ENCODE peak calls at places on chromosomes 7 and 10, in four cellular contexts. One of them, this sample, is unnamed.

GRCh38 chr7:49403844-49404243 is 369.6 kb upstream of the VWC2 start:
- DNase-seq in astrocyte: no peak
- DNase-seq in ovary: no peak
- DNase-seq in HL-60: no peak
- DNase-seq in this sample: no peak

GRCh38 chr10:70903262-70903921 is 15.0 kb upstream of the PCBD1 start:
- DNase-seq in astrocyte: no peak
- DNase-seq in ovary: peak
- DNase-seq in HL-60: peak
- DNase-seq in this sample: no peak

GRCh38 chr10:119253433-119254174 is 46.2 kb downstream of the GRK5 start:
- DNase-seq in astrocyte: peak
- DNase-seq in ovary: peak
- DNase-seq in HL-60: no peak
- DNase-seq in this sample: peak

GRCh38 chr10:113283189-113283588 is 269.7 kb upstream of the HABP2 start:
- DNase-seq in astrocyte: no peak
- DNase-seq in ovary: no peak
- DNase-seq in HL-60: no peak
- DNase-seq in this sample: no peak

GRCh38 chr7:128108641-128109423 is 77.6 kb upstream of the LRRC4 start:
- DNase-seq in astrocyte: no peak
- DNase-seq in ovary: no peak
- DNase-seq in HL-60: peak
- DNase-seq in this sample: no peak

GRCh38 chr7:6160191-6160623 is 112.2 kb downstream of the CYTH3 start:
- DNase-seq in astrocyte: peak
- DNase-seq in ovary: peak
- DNase-seq in HL-60: no peak
- DNase-seq in this sample: no peak

GRCh38 chr10:74433993-74434392 is 283.0 kb downstream of the ADK start:
- DNase-seq in astrocyte: peak
- DNase-seq in ovary: no peak
- DNase-seq in HL-60: no peak
- DNase-seq in this sample: no peak

GRCh38 chr10:69939481-69939880 is 113.2 kb upstream of the MACROH2A2 start:
- DNase-seq in astrocyte: no peak
- DNase-seq in ovary: no peak
- DNase-seq in HL-60: no peak
- DNase-seq in this sample: no peak

GRCh38 chr7:46153583-46153950 is 232.5 kb upstream of the IGFBP3 start:
- DNase-seq in astrocyte: no peak
- DNase-seq in ovary: no peak
- DNase-seq in HL-60: no peak
- DNase-seq in this sample: no peak

GRCh38 chr7:65892832-65893231 is 20.0 kb downstream of the VKORC1L1 start:
- DNase-seq in astrocyte: no peak
- DNase-seq in ovary: no peak
- DNase-seq in HL-60: no peak
- DNase-seq in this sample: no peak

GRCh38 chr7:42671627-42672026 is 240.2 kb downstream of the C7orf25 start:
- DNase-seq in astrocyte: peak
- DNase-seq in ovary: no peak
- DNase-seq in HL-60: no peak
- DNase-seq in this sample: no peak

GRCh38 chr7:43905209-43905946 is 1.0 kb downstream of the URGCP start:
- DNase-seq in astrocyte: no peak
- DNase-seq in ovary: no peak
- DNase-seq in HL-60: no peak
- DNase-seq in this sample: no peak

GRCh38 chr7:43902542-43903054 is 3.8 kb downstream of the URGCP start:
- DNase-seq in astrocyte: no peak
- DNase-seq in ovary: no peak
- DNase-seq in HL-60: no peak
- DNase-seq in this sample: no peak

GRCh38 chr7:43904533-43905208 is 1.7 kb downstream of the URGCP start:
- DNase-seq in astrocyte: peak
- DNase-seq in ovary: no peak
- DNase-seq in HL-60: no peak
- DNase-seq in this sample: no peak

GRCh38 chr7:43905954-43906326 is 456 bp downstream of the URGCP start:
- DNase-seq in astrocyte: peak
- DNase-seq in ovary: peak
- DNase-seq in HL-60: peak
- DNase-seq in this sample: no peak

DNA sequence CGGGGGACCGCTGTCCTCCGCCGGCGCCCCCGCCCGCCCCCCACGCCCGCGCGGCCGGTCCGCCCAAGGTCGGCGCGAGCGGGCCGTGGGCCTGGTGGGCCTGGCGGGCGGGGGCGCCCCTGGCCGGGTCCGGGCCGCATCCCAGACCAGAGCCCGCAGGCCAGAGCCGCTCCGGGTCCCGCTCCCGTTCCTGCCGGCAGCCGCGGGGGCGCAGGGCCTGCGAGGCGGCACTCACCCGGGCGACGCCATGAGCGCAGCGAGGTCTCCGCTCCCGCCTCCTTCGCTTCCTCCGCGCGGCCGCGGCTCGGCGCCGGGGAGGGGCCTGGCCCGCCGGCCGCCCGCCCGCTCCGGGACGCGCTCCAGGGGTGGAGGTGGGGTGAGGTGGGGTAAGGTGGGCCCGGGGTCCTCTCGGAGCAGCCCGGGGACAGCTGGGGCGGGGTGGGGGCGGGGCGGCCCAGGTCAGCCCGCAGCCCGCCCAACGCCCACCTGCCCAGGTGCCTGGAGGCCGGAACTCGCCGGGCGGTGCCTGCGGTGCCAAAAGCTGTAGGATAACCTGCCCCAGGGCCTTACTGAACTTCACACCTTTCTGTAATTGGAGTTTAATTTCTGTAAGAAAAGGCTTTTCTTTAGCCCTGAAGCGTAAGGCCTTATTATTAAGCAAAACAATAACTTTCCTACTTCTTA is at the start of gene URGCP:
- DNase-seq in astrocyte: peak
- DNase-seq in ovary: peak
- DNase-seq in HL-60: peak
- DNase-seq in this sample: peak
- TF ChIP-seq CTCF in astrocyte: no peak
- TF ChIP-seq CTCF in ovary: no peak
- TF ChIP-seq CTCF in HL-60: no peak
- TF ChIP-seq CTCF in this sample: no peak

GRCh38 chr7:44922351-44922694 is 37.0 kb upstream of the PURB start:
- DNase-seq in astrocyte: no peak
- DNase-seq in ovary: no peak
- DNase-seq in HL-60: no peak
- DNase-seq in this sample: no peak
- TF ChIP-seq CTCF in astrocyte: no peak
- TF ChIP-seq CTCF in ovary: no peak
- TF ChIP-seq CTCF in HL-60: no peak
- TF ChIP-seq CTCF in this sample: no peak

GRCh38 chr10:4343091-4343490 is 482.9 kb upstream of the AKR1E2 start:
- DNase-seq in astrocyte: no peak
- DNase-seq in ovary: no peak
- DNase-seq in HL-60: no peak
- DNase-seq in this sample: no peak

GRCh38 chr10:4343798-4344370 is 482.1 kb upstream of the AKR1E2 start:
- DNase-seq in astrocyte: peak
- DNase-seq in ovary: no peak
- DNase-seq in HL-60: no peak
- DNase-seq in this sample: no peak

GRCh38 chr10:4346257-4346656 is 479.8 kb upstream of the AKR1E2 start:
- DNase-seq in astrocyte: no peak
- DNase-seq in ovary: no peak
- DNase-seq in HL-60: no peak
- DNase-seq in this sample: no peak

GRCh38 chr10:4345842-4346241 is 480.2 kb upstream of the AKR1E2 start:
- DNase-seq in astrocyte: no peak
- DNase-seq in ovary: no peak
- DNase-seq in HL-60: no peak
- DNase-seq in this sample: no peak

GRCh38 chr10:4344544-4344994 is 481.4 kb upstream of the AKR1E2 start:
- DNase-seq in astrocyte: peak
- DNase-seq in ovary: no peak
- DNase-seq in HL-60: no peak
- DNase-seq in this sample: peak
- TF ChIP-seq CTCF in astrocyte: peak
- TF ChIP-seq CTCF in ovary: no peak
- TF ChIP-seq CTCF in HL-60: no peak
- TF ChIP-seq CTCF in this sample: peak

GRCh38 chr10:102714621-102715455 is at the start of gene SFXN2:
- DNase-seq in astrocyte: no peak
- DNase-seq in ovary: no peak
- DNase-seq in HL-60: peak
- DNase-seq in this sample: no peak

GRCh38 chr10:102712089-102712488 is 2.1 kb downstream of the ARL3 start:
- DNase-seq in astrocyte: no peak
- DNase-seq in ovary: no peak
- DNase-seq in HL-60: no peak
- DNase-seq in this sample: no peak

GRCh38 chr10:102712843-102713242 is 1.4 kb downstream of the ARL3 start:
- DNase-seq in astrocyte: no peak
- DNase-seq in ovary: no peak
- DNase-seq in HL-60: no peak
- DNase-seq in this sample: no peak

GRCh38 chr10:102713814-102714620 is at the start of gene ARL3:
- DNase-seq in astrocyte: peak
- DNase-seq in ovary: peak
- DNase-seq in HL-60: peak
- DNase-seq in this sample: peak

GRCh38 chr10:102713483-102713813 is 749 bp downstream of the ARL3 start:
- DNase-seq in astrocyte: peak
- DNase-seq in ovary: no peak
- DNase-seq in HL-60: no peak
- DNase-seq in this sample: no peak
- TF ChIP-seq CTCF in astrocyte: no peak
- TF ChIP-seq CTCF in ovary: peak
- TF ChIP-seq CTCF in HL-60: no peak
- TF ChIP-seq CTCF in this sample: no peak

GRCh38 chr10:86321568-86321967 is 45.0 kb downstream of the GRID1 start:
- DNase-seq in astrocyte: no peak
- DNase-seq in ovary: no peak
- DNase-seq in HL-60: no peak
- DNase-seq in this sample: no peak

GRCh38 chr10:86327954-86328705 is 38.5 kb downstream of the GRID1 start:
- DNase-seq in astrocyte: no peak
- DNase-seq in ovary: no peak
- DNase-seq in HL-60: no peak
- DNase-seq in this sample: no peak

GRCh38 chr10:86329093-86329710 is 37.4 kb downstream of the GRID1 start:
- DNase-seq in astrocyte: no peak
- DNase-seq in ovary: peak
- DNase-seq in HL-60: no peak
- DNase-seq in this sample: no peak

GRCh38 chr10:86329896-86330680 is 36.5 kb downstream of the GRID1 start:
- DNase-seq in astrocyte: no peak
- DNase-seq in ovary: peak
- DNase-seq in HL-60: no peak
- DNase-seq in this sample: no peak

DNA sequence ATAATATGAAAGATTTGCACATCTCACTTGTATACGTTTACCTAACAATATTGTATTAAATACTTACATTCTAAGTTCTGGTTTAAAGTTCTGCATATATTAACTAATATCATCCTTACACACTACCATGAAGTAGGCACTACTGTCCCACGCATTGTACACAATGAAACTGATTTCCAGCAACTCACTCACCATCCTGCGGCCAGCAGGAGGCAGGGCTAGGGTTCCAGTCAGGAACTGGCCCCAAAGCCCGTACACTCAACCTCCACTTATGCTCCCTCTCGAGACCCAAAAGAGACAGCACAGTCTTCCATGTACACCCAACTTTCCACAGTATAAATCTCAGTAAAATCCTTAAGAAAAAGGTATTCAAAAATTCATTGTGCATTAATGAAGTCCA is 41.4 kb downstream of the GRID1 start:
- DNase-seq in astrocyte: no peak
- DNase-seq in ovary: no peak
- DNase-seq in HL-60: no peak
- DNase-seq in this sample: no peak
- TF ChIP-seq CTCF in astrocyte: no peak
- TF ChIP-seq CTCF in ovary: no peak
- TF ChIP-seq CTCF in HL-60: no peak
- TF ChIP-seq CTCF in this sample: no peak

DNA sequence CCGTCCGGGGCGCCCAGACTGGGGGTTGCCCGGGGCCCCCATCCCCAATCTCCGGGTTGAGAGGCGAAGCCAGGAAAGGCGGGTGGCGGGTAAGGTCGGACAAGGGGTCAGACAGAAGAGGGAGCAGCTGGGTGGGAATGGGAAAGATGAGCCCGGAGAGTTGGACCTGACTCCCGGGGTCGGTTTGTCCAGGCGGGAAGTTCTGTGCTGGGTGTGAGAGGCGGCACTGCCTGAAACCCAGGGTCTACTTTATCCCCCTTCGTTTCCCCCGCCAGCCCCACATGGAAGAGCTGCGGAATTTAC is 675 bp downstream of the SLC4A2 start:
- DNase-seq in astrocyte: no peak
- DNase-seq in ovary: no peak
- DNase-seq in HL-60: no peak
- DNase-seq in this sample: no peak
- TF ChIP-seq CTCF in astrocyte: no peak
- TF ChIP-seq CTCF in ovary: no peak
- TF ChIP-seq CTCF in HL-60: no peak
- TF ChIP-seq CTCF in this sample: peak

GRCh38 chr7:85094046-85094720 is 92.7 kb downstream of the SEMA3D start:
- DNase-seq in astrocyte: peak
- DNase-seq in ovary: no peak
- DNase-seq in HL-60: no peak
- DNase-seq in this sample: no peak

GRCh38 chr7:85095357-85095756 is 91.5 kb downstream of the SEMA3D start:
- DNase-seq in astrocyte: no peak
- DNase-seq in ovary: no peak
- DNase-seq in HL-60: no peak
- DNase-seq in this sample: no peak

GRCh38 chr7:85095816-85096215 is 91.0 kb downstream of the SEMA3D start:
- DNase-seq in astrocyte: no peak
- DNase-seq in ovary: no peak
- DNase-seq in HL-60: no peak
- DNase-seq in this sample: no peak

GRCh38 chr7:85101347-85101746 is 85.5 kb downstream of the SEMA3D start:
- DNase-seq in astrocyte: no peak
- DNase-seq in ovary: no peak
- DNase-seq in HL-60: no peak
- DNase-seq in this sample: no peak

DNA sequence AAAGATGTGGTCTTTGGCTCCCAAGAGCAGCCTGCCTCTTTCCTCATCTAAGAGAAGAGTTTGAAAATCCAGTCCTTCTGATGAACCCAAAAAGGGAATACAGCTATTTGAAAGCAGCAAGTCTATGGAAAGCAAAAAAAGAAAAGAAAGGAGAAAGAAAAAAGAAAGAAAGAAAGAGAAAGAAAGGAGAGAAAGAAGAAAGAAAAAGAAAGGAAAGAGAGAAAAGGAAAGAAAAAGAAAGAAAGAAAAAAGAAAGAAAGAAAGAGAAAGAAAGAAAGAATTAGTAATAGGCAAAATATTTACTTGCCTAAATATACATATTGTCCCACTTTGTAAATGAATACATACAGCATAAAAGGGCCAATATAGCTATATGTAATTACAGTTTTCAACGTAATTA is 89.0 kb downstream of the SEMA3D start:
- DNase-seq in astrocyte: no peak
- DNase-seq in ovary: no peak
- DNase-seq in HL-60: no peak
- DNase-seq in this sample: no peak
- TF ChIP-seq CTCF in astrocyte: no peak
- TF ChIP-seq CTCF in ovary: no peak
- TF ChIP-seq CTCF in HL-60: no peak
- TF ChIP-seq CTCF in this sample: no peak